ENCODE peak calls at places on chromosomes 1 and 21, in nine cellular contexts. D is NCI-H1436; J is NCI-H345; F is stimulated activated CD8-positive, alpha-beta memory T cell treated with anti-CD3 and anti-CD28 coated beads, Interleukin-2, amount 100 ng/mL, for 48 hours; Q is fibroblast of lung; B is astrocyte of the hippocampus; T is AG09319; R is type B pancreatic cell; A is astrocyte of the spinal cord. P is an unnamed sample.

GRCh38 chr1:27999055-27999454 is 39.3 kb downstream of the XKR8 start:
- DNase-seq in T (no peak), A (no peak), D (no peak), J (no peak), R (no peak), F (no peak), B (no peak), Q (no peak), P (no peak)

GRCh38 chr1:85463666-85464496 is 1.1 kb downstream of the DDAH1 start:
- DNase-seq in F (no peak), Q (peak), T (no peak), B (peak), A (peak), D (no peak), R (peak), J (peak), P (peak)

GRCh38 chr21:23394458-23394857 is 2212.8 kb downstream of the MRPL39 start:
- DNase-seq in D (no peak), J (no peak), B (no peak), F (no peak), T (no peak), Q (no peak), A (no peak), R (no peak), P (peak)

GRCh38 chr21:32306021-32306780 is 7.5 kb downstream of the MRAP start:
- DNase-seq in D (no peak), R (no peak), J (no peak), B (no peak), T (no peak), Q (no peak), A (peak), F (no peak), P (peak)

GRCh38 chr1:231162300-231162969 is 577 bp downstream of the TRIM67 start:
- DNase-seq in J (peak), B (peak), R (peak), A (peak), D (no peak), T (no peak), F (no peak), Q (peak), P (peak)

GRCh38 chr1:246788895-246789338 is 64.7 kb downstream of the SCCPDH start:
- DNase-seq in F (no peak), D (no peak), J (no peak), B (peak), A (no peak), Q (peak), R (no peak), T (no peak), P (no peak)

GRCh38 chr1:61851849-61852692 is 109.8 kb downstream of the PATJ start:
- DNase-seq in J (peak), A (peak), R (no peak), D (peak), T (peak), Q (peak), F (no peak), B (peak), P (peak)

GRCh38 chr1:36095760-36096405 is 7.2 kb downstream of the ADPRS start:
- DNase-seq in A (no peak), R (no peak), F (no peak), Q (no peak), B (no peak), D (no peak), T (no peak), J (no peak), P (no peak)

GRCh38 chr1:64550946-64551345 is 81.0 kb downstream of the CACHD1 start:
- DNase-seq in J (no peak), B (no peak), R (no peak), A (no peak), F (no peak), D (no peak), T (no peak), Q (no peak), P (no peak)

GRCh38 chr1:79161077-79161476 is 154.5 kb upstream of the ADGRL4 start:
- DNase-seq in D (no peak), Q (peak), R (no peak), A (peak), F (no peak), J (no peak), B (peak), T (peak), P (peak)

GRCh38 chr1:107405241-107405640 is 264.4 kb downstream of the NTNG1 start:
- DNase-seq in A (peak), D (no peak), F (no peak), R (no peak), J (no peak), T (peak), Q (peak), B (peak), P (peak)

GRCh38 chr1:15734296-15734695 is 1.8 kb upstream of the SLC25A34 start:
- DNase-seq in J (no peak), F (no peak), R (no peak), D (no peak), B (no peak), T (no peak), Q (no peak), A (no peak), P (no peak)

GRCh38 chr1:222390181-222390580 is 157.7 kb downstream of the HHIPL2 start:
- DNase-seq in R (no peak), Q (peak), T (no peak), J (no peak), D (no peak), A (peak), F (no peak), B (peak), P (peak)

GRCh38 chr1:1923681-1924000 is 4.6 kb upstream of the TMEM52 start:
- DNase-seq in J (no peak), T (no peak), A (no peak), R (no peak), Q (no peak), D (no peak), B (no peak), F (no peak), P (no peak)

GRCh38 chr21:35764586-35764985 is 295.7 kb downstream of the SETD4 start:
- DNase-seq in Q (no peak), T (no peak), A (no peak), R (no peak), F (no peak), B (no peak), J (no peak), D (no peak), P (no peak)

GRCh38 chr1:118049981-118050380 is 120.4 kb downstream of the WDR3 start:
- DNase-seq in F (no peak), Q (no peak), J (no peak), T (no peak), R (no peak), B (no peak), A (no peak), D (no peak), P (no peak)

GRCh38 chr1:201137579-201138310 is 10.8 kb upstream of the ASCL5 start:
- DNase-seq in R (no peak), A (peak), T (peak), Q (peak), F (no peak), J (no peak), D (no peak), B (peak), P (peak)

GRCh38 chr1:159854101-159854692 is 8.3 kb downstream of the VSIG8 start:
- DNase-seq in B (peak), D (peak), A (peak), J (peak), T (peak), F (no peak), Q (peak), R (no peak), P (peak)

P was measured in ELR.